ENCODE peak calls at places on chromosome 17, in six cellular contexts. B is heart right ventricle, A is psoas muscle, K is NB4, V is GM23338, J is fibroblast of lung. R is an unnamed sample.

GRCh38 chr17:28523876-28524275 is 17.7 kb downstream of the FOXN1 start:
- DNase-seq in A (no peak), K (no peak), J (no peak), B (no peak), V (no peak), R (no peak)

GRCh38 chr17:40320771-40321501 is 12.0 kb downstream of the RARA start:
- DNase-seq in A (peak), J (no peak), K (no peak), V (no peak), B (peak), R (no peak)

GRCh38 chr17:56592487-56593072 is 919 bp upstream of the NOG start:
- DNase-seq in K (peak), J (peak), V (peak), B (peak), A (peak), R (no peak)

GRCh38 chr17:64537488-64537887 is 30.7 kb downstream of the CEP95 start:
- DNase-seq in K (no peak), A (no peak), V (no peak), J (no peak), B (no peak), R (no peak)

GRCh38 chr17:35099929-35100328 is 19.7 kb downstream of the RAD51D start:
- DNase-seq in K (no peak), V (no peak), B (no peak), A (no peak), J (no peak), R (no peak)

GRCh38 chr17:64773836-64774761 is 112.0 kb upstream of the SMURF2 start:
- DNase-seq in A (no peak), V (peak), B (no peak), J (peak), K (peak), R (peak)

GRCh38 chr17:48559609-48560451 is 14.9 kb upstream of the HOXB2 start:
- DNase-seq in J (no peak), K (no peak), A (no peak), V (no peak), B (no peak), R (no peak)

GRCh38 chr17:12673788-12674187 is 8.1 kb downstream of the MYOCD start:
- DNase-seq in B (no peak), V (no peak), J (peak), K (peak), A (no peak), R (no peak)

GRCh38 chr17:9009737-9010136 is 11.6 kb upstream of the NTN1 start:
- DNase-seq in B (no peak), A (no peak), V (no peak), K (no peak), J (no peak), R (no peak)

GRCh38 chr17:193426-193810 is 12.0 kb upstream of the DOC2B start:
- DNase-seq in V (no peak), A (no peak), K (no peak), J (no peak), B (no peak), R (no peak)

GRCh38 chr17:17940451-17940911 is 31.7 kb downstream of the TOM1L2 start:
- DNase-seq in K (no peak), A (no peak), V (no peak), B (no peak), J (peak), R (no peak)

GRCh38 chr17:32943647-32944191 is 15.8 kb downstream of the TMEM98 start:
- DNase-seq in K (no peak), A (no peak), V (no peak), J (peak), B (no peak), R (peak)

GRCh38 chr17:34917381-34917780 is 43.9 kb downstream of the CCT6B start:
- DNase-seq in B (no peak), K (no peak), V (no peak), A (no peak), J (no peak), R (no peak)

GRCh38 chr17:27218719-27219488 is 75.0 kb upstream of the WSB1 start:
- DNase-seq in A (no peak), J (no peak), B (no peak), K (no peak), V (no peak), R (no peak)

GRCh38 chr17:40179923-40180659 is 2.8 kb downstream of the RAPGEFL1 start:
- DNase-seq in K (peak), J (peak), B (no peak), A (no peak), V (no peak), R (no peak)

DNA sequence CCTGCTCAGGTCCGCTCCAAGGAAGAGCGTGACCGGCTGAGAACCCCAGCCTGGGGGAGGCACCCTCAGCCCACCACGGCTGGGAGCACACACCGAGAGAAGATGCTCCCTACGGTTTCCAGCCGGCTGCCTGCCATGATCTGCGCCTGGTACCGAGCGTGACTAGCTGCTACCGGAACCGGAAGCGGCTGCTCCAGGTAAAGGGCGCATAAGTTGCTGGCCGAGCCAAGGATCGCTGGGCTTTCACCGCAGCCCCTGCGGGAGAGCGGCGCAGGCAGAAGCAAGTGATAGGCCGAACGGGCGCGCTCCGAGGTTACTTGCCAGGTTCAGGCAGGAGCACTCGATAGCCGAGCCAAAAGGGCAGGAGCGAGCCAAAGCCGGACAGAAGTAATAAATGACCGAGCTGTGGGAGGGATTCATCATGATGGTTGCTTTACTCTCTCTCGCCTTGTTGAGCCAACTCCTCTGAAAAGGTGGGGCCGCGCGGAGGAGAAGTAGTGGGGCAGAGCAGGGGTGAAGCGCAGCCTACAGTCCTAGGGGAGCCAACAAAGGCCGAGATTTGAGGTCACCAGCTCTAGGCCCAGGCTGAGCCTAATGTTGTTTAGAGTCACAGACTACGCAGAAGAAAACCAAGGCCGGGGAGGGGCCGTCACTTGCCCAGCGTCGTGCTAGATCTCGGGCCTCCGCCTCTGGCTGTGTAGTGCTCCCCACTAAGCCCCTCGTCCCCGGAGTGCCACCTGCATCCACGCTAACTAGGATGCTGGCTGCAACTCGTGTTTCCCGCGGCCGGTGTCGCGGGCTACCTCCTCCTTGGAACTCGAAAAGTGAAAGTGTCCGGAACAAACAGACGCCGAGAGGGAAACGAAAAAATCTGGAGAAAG is at the start of gene MRPS23:
- DNase-seq in K (peak), J (peak), A (peak), B (peak), V (peak), R (peak)
- H3K4me3 ChIP-seq in K (peak), J (peak), A (peak), B (peak), V (peak), R (peak)

GRCh38 chr17:67992541-67993152 is 3.6 kb downstream of the C17orf58 start:
- DNase-seq in A (no peak), B (no peak), J (peak), V (peak), K (no peak), R (no peak)
- TF ChIP-seq CTCF in A (no peak), B (no peak), J (no peak), V (no peak), K (no peak), R (no peak)

DNA sequence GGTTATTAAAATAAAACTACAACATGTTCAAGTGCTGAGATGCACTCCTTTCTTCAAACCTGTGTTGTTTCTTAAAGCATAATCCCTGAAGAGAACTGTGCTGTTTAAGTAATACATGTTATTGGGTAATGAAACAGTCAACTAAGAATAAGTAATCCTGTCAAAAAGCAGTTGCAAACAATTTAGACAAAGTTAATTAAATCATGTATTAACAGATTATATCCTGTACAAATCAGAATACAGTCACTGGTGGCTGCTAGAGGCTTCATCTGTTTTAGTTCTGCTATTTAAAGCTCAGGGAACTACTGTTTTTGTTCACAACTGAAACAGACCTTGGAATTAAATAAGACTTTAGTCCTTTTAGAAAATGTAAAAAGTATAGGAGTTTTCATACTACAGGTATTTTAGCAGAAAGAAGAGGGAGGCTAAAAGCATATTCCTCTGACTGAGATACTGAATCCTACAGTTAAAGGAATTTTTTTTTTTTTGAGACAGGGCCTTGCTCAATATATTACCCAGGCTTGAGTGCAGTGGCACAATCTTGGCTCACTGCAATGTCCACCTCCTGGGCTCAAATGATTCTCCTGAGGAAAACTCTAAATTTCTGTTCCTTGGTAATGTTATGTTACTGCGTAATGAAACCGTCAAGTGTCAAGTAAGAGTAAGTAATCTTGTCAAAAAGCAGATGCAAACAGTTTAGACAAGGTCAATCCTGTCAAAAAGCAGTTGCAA is 27.3 kb upstream of the ITGA2B start:
- DNase-seq in B (no peak), A (no peak), V (no peak), K (no peak), J (no peak), R (no peak)
- H3K4me3 ChIP-seq in B (no peak), A (no peak), V (no peak), K (no peak), J (no peak), R (no peak)

GRCh38 chr17:77419547-77420475 is 279.0 kb downstream of the SEC14L1 start:
- DNase-seq in B (no peak), A (no peak), J (peak), V (peak), K (peak), R (no peak)

GRCh38 chr17:77421635-77421982 is 280.8 kb downstream of the SEC14L1 start:
- DNase-seq in A (no peak), J (no peak), B (no peak), K (no peak), V (no peak), R (no peak)

GRCh38 chr17:77420804-77421634 is 280.2 kb downstream of the SEC14L1 start:
- DNase-seq in J (peak), K (peak), A (peak), B (no peak), V (peak), R (no peak)

GRCh38 chr17:77419095-77419494 is 278.3 kb downstream of the SEC14L1 start:
- DNase-seq in B (no peak), V (no peak), K (no peak), A (no peak), J (no peak), R (no peak)

DNA sequence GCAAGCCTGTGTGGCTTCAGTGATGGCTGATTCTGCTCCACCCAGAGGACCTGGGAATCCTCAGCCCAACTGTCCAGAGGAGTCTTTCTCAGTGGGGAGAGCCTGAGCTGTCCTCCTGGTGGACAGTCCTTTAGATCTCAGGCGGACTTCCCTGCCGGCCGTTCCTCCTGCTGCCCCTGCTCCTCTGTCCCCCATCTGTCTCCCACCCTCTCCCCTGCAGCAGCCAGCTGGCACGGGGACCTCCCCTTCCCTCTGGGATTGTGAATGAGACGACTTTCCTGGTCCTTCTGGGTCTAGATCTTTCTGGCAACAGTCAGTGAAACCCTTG is 279.7 kb downstream of the SEC14L1 start:
- DNase-seq in A (no peak), K (no peak), J (no peak), V (no peak), B (no peak), R (no peak)
- TF ChIP-seq CTCF in A (no peak), K (no peak), J (no peak), V (no peak), B (no peak), R (peak)

DNA sequence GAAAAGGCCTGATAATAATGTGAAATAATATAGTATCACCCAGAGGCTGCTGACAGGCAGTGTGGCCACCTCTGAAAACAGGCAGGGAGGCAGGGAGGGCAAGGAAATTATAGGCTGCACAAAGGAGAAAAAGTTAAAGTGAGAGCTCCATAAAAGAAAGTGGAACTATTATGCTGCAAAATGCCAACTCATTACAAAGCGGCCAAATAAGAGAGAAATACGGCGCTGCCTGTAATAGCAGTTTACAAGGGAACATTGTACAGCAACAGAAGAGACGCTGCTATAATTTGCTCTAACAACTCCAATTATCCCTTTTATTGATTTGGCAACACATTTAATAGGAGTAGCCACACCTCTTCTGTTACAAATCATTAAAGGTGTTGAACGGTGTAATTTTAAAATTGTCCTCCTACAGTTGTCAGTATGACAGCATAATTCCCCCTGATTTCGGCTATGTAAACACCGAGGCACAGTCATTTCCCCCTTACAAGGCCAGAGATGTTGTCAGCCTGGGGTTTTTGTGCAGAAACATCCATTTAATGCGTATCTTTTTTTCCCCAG is 120.3 kb downstream of the MRM1 start:
- DNase-seq in K (peak), J (no peak), V (no peak), B (no peak), A (no peak), R (no peak)
- H3K4me3 ChIP-seq in K (peak), J (no peak), V (peak), B (peak), A (peak), R (no peak)

GRCh38 chr17:50715471-50715870 is 3.9 kb upstream of the LUC7L3 start:
- DNase-seq in J (peak), A (no peak), B (no peak), V (no peak), K (no peak), R (no peak)

GRCh38 chr17:50722746-50723145 is 3.3 kb downstream of the LUC7L3 start:
- DNase-seq in J (no peak), K (no peak), B (no peak), A (no peak), V (no peak), R (no peak)

GRCh38 chr17:50721194-50722010 is 2.0 kb downstream of the LUC7L3 start:
- DNase-seq in V (no peak), J (no peak), K (peak), A (no peak), B (no peak), R (no peak)

GRCh38 chr17:50719924-50720805 is 762 bp downstream of the LUC7L3 start:
- DNase-seq in J (no peak), B (no peak), K (no peak), A (no peak), V (no peak), R (no peak)

DNA sequence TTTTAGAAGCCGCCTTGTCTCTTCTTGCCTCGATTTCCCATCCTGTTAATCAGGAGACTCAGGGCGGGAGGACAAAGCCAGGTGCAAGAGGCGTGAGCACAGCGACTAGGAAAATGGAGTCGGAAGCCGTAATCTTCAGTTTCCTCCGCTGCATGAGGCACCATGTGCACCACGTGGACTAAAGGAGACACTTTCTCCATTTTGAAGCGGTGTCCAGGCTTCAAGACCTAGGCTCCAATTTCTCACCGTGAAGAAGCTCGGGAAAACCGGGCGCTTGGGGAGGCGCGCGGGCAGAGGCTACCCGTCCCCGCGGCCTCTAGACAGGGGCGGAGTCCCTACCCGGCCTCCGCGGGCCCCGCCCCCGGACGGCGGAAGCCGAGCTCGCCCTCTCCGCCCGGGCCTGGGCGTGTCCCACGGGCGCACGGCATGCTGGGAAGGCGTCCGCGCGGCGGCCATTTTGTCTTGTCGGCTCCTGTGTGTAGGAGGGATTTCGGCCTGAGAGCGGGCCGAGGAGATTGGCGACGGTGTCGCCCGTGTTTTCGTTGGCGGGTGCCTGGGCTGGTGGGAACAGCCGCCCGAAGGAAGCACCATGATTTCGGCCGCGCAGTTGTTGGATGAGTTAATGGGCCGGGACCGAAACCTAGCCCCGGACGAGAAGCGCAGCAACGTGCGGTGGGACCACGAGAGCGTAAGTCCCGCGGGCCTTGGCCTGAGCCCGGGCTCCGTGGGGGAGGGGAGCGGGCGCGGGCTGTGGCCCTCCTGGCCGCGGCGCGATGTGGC is at the start of gene LUC7L3:
- DNase-seq in A (peak), V (peak), K (peak), J (peak), B (peak), R (peak)
- TF ChIP-seq CTCF in A (no peak), V (no peak), K (no peak), J (no peak), B (no peak), R (no peak)

GRCh38 chr17:1577657-1578428 is 15.3 kb upstream of the PITPNA start:
- DNase-seq in B (no peak), J (no peak), A (no peak), V (no peak), K (peak), R (no peak)

GRCh38 chr17:1576500-1576899 is 13.9 kb upstream of the PITPNA start:
- DNase-seq in K (no peak), V (no peak), A (no peak), J (no peak), B (no peak), R (no peak)

GRCh38 chr17:1573932-1574696 is 11.5 kb upstream of the PITPNA start:
- DNase-seq in K (peak), A (peak), B (peak), J (peak), V (peak), R (no peak)

GRCh38 chr17:1574697-1575471 is 12.3 kb upstream of the PITPNA start:
- DNase-seq in B (no peak), A (no peak), V (peak), J (no peak), K (no peak), R (no peak)

DNA sequence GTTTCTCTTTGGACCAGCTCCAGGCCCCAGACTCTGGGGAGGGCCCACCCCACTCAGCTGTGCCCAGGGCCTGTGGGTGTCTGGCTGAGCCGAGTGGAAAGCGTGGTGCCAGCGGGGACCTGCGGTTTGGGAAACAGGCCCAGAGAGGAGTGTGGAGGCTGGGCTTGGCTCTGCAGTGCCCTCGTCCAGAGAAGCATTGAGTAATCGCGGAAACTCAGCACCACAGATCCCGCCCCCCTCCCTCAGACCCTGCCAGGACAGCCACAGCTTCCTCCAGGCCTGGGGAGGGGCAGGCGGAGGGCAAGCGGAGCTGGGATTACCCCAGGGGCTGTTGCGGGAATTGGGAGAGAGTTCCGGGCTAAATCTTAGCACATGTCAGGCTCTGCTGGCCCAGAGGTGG is 14.6 kb upstream of the PITPNA start:
- DNase-seq in J (peak), V (peak), K (peak), B (peak), A (peak), R (peak)
- H3K4me3 ChIP-seq in J (no peak), V (no peak), K (no peak), B (no peak), A (peak), R (no peak)

R was measured in HFF-Myc.